ENCODE peak calls at places on chromosomes 7 and 10, in eight cellular contexts. G is OCI-M1; Y is activated naive CD8-positive, alpha-beta T cell treated with anti-CD3 and anti-CD28 coated beads, Interleukin-2, amount 50 U/mL, for 24 hours; K is OCI-LY7; O is Right ventricle myocardium superior; L is AG08395; M is EL; J is activated T-cell treated with anti-CD3 and anti-CD28 coated beads, Interleukin-2, amount 50 U/mL, for 48 hours. H is an unnamed sample.

GRCh38 chr10:15472008-15472407 is 100.9 kb upstream of the FAM171A1 start:
- DNase-seq in G (no peak), Y (no peak), K (no peak), O (no peak), L (no peak), M (no peak), J (no peak), H (peak; percentile 55)

GRCh38 chr10:73060738-73061635 is 35.7 kb downstream of the P4HA1 start:
- DNase-seq in G (peak; percentile 88), Y (no peak), K (peak; percentile 48), O (no peak), L (peak; percentile 34), M (peak; percentile 37), J (no peak), H (peak; percentile 10)

GRCh38 chr10:17984056-17984455 is 32.3 kb downstream of the SLC39A12 start:
- DNase-seq in G (peak; percentile 13), Y (no peak), K (no peak), O (no peak), L (no peak), M (peak; percentile 62), J (no peak), H (peak; percentile 90)

GRCh38 chr7:47669178-47669878 is 87.4 kb upstream of the TNS3 start:
- DNase-seq in G (peak; percentile 72), Y (peak; percentile 21), K (peak; percentile 91), O (peak; percentile 77), L (peak; percentile 97), M (peak; percentile 92), J (no peak), H (peak; percentile 91)

GRCh38 chr7:66304536-66304935 is 99.4 kb downstream of the TPST1 start:
- DNase-seq in G (peak; percentile 34), Y (no peak), K (no peak), O (no peak), L (no peak), M (peak; percentile 7), J (no peak), H (peak; percentile 40)

GRCh38 chr10:95264227-95265051 is 26.4 kb downstream of the PDLIM1 start:
- DNase-seq in G (no peak), Y (no peak), K (no peak), O (no peak), L (no peak), M (no peak), J (no peak), H (no peak)

GRCh38 chr7:30226593-30227268 is 57.7 kb upstream of the ZNRF2 start:
- DNase-seq in G (no peak), Y (no peak), K (no peak), O (no peak), L (no peak), M (no peak), J (no peak), H (no peak)

GRCh38 chr7:1977876-1978441 is 254.8 kb downstream of the MAD1L1 start:
- DNase-seq in G (no peak), Y (no peak), K (no peak), O (no peak), L (no peak), M (no peak), J (no peak), H (no peak)

GRCh38 chr10:25502453-25502852 is 327.7 kb downstream of the GPR158 start:
- DNase-seq in G (no peak), Y (no peak), K (no peak), O (no peak), L (no peak), M (no peak), J (no peak), H (no peak)

GRCh38 chr10:48437546-48437945 is 131.1 kb downstream of the MAPK8 start:
- DNase-seq in G (no peak), Y (no peak), K (no peak), O (no peak), L (no peak), M (no peak), J (no peak), H (no peak)

GRCh38 chr7:94444808-94445207 is 50.1 kb downstream of the COL1A2 start:
- DNase-seq in G (no peak), Y (no peak), K (no peak), O (no peak), L (no peak), M (no peak), J (no peak), H (no peak)

GRCh38 chr10:70417568-70417967 is 13.6 kb downstream of the EIF4EBP2 start:
- DNase-seq in G (no peak), Y (no peak), K (no peak), O (no peak), L (no peak), M (no peak), J (no peak), H (no peak)

GRCh38 chr7:109308816-109309215 is 739.1 kb downstream of the DNAJB9 start:
- DNase-seq in G (no peak), Y (no peak), K (no peak), O (no peak), L (no peak), M (no peak), J (no peak), H (no peak)

GRCh38 chr10:78763651-78764395 is 304.9 kb upstream of the ZMIZ1 start:
- DNase-seq in G (no peak), Y (peak; percentile 60), K (no peak), O (peak; percentile 64), L (no peak), M (no peak), J (peak; percentile 72), H (no peak)

GRCh38 chr10:92688927-92689662 is 660 bp upstream of the HHEX start:
- DNase-seq in G (peak; percentile 77), Y (peak; percentile 18), K (peak; percentile 56), O (peak; percentile 56), L (no peak), M (peak; percentile 50), J (peak; percentile 45), H (peak; percentile 60)

GRCh38 chr7:123682690-123683089 is 27.0 kb downstream of the LMOD2 start:
- DNase-seq in G (peak; percentile 59), Y (no peak), K (peak; percentile 60), O (no peak), L (peak; percentile 49), M (peak; percentile 68), J (no peak), H (peak; percentile 43)

GRCh38 chr10:80100861-80101695 is 22.6 kb downstream of the TMEM254 start:
- DNase-seq in G (no peak), Y (no peak), K (no peak), O (no peak), L (no peak), M (no peak), J (no peak), H (no peak)

GRCh38 chr10:126397640-126398382 is 9.5 kb upstream of the ADAM12 start:
- DNase-seq in G (no peak), Y (no peak), K (no peak), O (no peak), L (peak; percentile 96), M (peak; percentile 98), J (no peak), H (no peak)

GRCh38 chr7:92956575-92956974 is 120.2 kb upstream of the CDK6 start:
- DNase-seq in G (no peak), Y (no peak), K (no peak), O (no peak), L (no peak), M (no peak), J (no peak), H (no peak)

GRCh38 chr10:132626761-132627735 is 89.5 kb downstream of the INPP5A start:
- DNase-seq in G (no peak), Y (no peak), K (no peak), O (peak; percentile 46), L (no peak), M (no peak), J (no peak), H (no peak)

GRCh38 chr7:4797858-4798705 is 22.7 kb downstream of the AP5Z1 start:
- DNase-seq in G (peak; percentile 66), Y (peak; percentile 76), K (peak; percentile 55), O (peak; percentile 79), L (peak; percentile 77), M (peak; percentile 37), J (peak; percentile 82), H (peak; percentile 35)

H was measured in MV-4-11.